ENCODE peak calls at places on chromosome 20, in nine cellular contexts. N, L, Q, M, V, G, S, W and H are unnamed samples.

GRCh38 chr20:1567392-1568165 is 10.1 kb upstream of the SIRPD start:
- DNase-seq in G (peak), W (no peak), N (peak), M (no peak), Q (peak), V (peak), L (peak), S (no peak), H (no peak)

GRCh38 chr20:22763257-22763906 is 179.0 kb upstream of the FOXA2 start:
- DNase-seq in L (peak), G (no peak), S (no peak), Q (peak), W (no peak), V (peak), M (no peak), N (peak), H (no peak)

GRCh38 chr20:57200882-57201723 is 65.3 kb downstream of the BMP7 start:
- DNase-seq in Q (no peak), G (no peak), L (no peak), V (no peak), S (no peak), M (no peak), N (no peak), W (no peak), H (no peak)

GRCh38 chr20:15547109-15547508 is 1026.1 kb downstream of the KIF16B start:
- DNase-seq in L (no peak), V (no peak), N (no peak), S (no peak), W (no peak), M (no peak), Q (no peak), G (no peak), H (no peak)

GRCh38 chr20:63132715-63133471 is 83.0 kb downstream of the YTHDF1 start:
- DNase-seq in W (no peak), S (peak), V (no peak), M (no peak), Q (no peak), G (no peak), N (no peak), L (no peak), H (no peak)

GRCh38 chr20:8454137-8454712 is 322.2 kb downstream of the PLCB1 start:
- DNase-seq in M (no peak), N (peak), V (peak), L (peak), W (peak), G (peak), S (no peak), Q (peak), H (peak)

GRCh38 chr20:62134735-62135231 is 8.4 kb downstream of the PSMA7 start:
- DNase-seq in W (no peak), L (peak), G (no peak), N (no peak), Q (peak), V (peak), M (no peak), S (no peak), H (no peak)

GRCh38 chr20:2692886-2693285 is 306 bp downstream of the EBF4 start:
- DNase-seq in L (peak), V (no peak), Q (no peak), N (no peak), W (peak), S (no peak), M (no peak), G (no peak), H (no peak)

GRCh38 chr20:5918856-5919633 is 31.3 kb downstream of the TRMT6 start:
- DNase-seq in S (no peak), Q (peak), W (no peak), V (peak), N (peak), G (peak), M (no peak), L (peak), H (no peak)

GRCh38 chr20:54234991-54235390 is 27.1 kb downstream of the PFDN4 start:
- DNase-seq in W (no peak), N (no peak), S (no peak), V (no peak), Q (no peak), L (no peak), G (no peak), M (no peak), H (no peak)

GRCh38 chr20:31260326-31260932 is 3.0 kb downstream of the DEFB115 start:
- DNase-seq in N (peak), Q (peak), S (no peak), W (no peak), V (no peak), L (no peak), M (no peak), G (no peak), H (no peak)
- TF ChIP-seq CTCF in N (peak), Q (peak), S (peak), W (peak), V (peak), L (no peak), M (no peak), G (no peak), H (no peak)

DNA sequence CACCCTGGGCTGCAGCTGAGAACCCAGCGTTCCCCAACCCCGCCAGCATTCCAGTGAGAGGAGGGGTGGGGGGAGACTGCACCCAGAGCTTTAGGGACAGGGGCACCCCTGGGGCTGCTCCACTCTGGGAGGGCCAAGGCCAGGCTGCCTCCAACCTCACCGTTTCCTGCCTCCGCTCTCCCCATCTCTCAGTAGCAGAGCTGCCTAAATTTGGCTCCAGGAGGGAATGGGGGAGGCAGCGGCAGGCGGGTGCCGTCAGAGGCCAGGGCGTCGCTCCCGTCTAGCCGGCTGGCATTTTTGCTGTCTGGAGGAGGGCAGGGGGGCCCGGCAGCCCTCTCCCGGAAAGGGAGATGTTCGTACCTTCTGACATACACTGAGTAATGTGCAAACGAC is 46.6 kb downstream of the NOL4L start:
- DNase-seq in L (peak), M (no peak), Q (peak), S (no peak), W (no peak), G (no peak), N (no peak), V (peak), H (no peak)
- H3K4me3 ChIP-seq in L (no peak), M (no peak), Q (no peak), S (no peak), W (no peak), G (no peak), N (no peak), V (no peak), H (no peak)

GRCh38 chr20:33927703-33928102 is 66.0 kb upstream of the RALY start:
- DNase-seq in S (no peak), Q (no peak), W (no peak), V (no peak), L (no peak), G (no peak), N (no peak), M (no peak), H (no peak)

GRCh38 chr20:33929917-33930316 is 63.8 kb upstream of the RALY start:
- DNase-seq in M (no peak), S (no peak), N (no peak), L (no peak), W (no peak), Q (no peak), G (no peak), V (no peak), H (no peak)

GRCh38 chr20:33936651-33937050 is 57.1 kb upstream of the RALY start:
- DNase-seq in W (no peak), Q (no peak), S (no peak), L (no peak), M (no peak), V (no peak), N (no peak), G (no peak), H (no peak)

GRCh38 chr20:33933469-33933909 is 60.2 kb upstream of the RALY start:
- DNase-seq in N (peak), L (peak), G (no peak), V (peak), W (peak), S (peak), Q (peak), M (no peak), H (no peak)
- TF ChIP-seq CTCF in N (peak), L (peak), G (peak), V (peak), W (peak), S (peak), Q (peak), M (peak), H (peak)

DNA sequence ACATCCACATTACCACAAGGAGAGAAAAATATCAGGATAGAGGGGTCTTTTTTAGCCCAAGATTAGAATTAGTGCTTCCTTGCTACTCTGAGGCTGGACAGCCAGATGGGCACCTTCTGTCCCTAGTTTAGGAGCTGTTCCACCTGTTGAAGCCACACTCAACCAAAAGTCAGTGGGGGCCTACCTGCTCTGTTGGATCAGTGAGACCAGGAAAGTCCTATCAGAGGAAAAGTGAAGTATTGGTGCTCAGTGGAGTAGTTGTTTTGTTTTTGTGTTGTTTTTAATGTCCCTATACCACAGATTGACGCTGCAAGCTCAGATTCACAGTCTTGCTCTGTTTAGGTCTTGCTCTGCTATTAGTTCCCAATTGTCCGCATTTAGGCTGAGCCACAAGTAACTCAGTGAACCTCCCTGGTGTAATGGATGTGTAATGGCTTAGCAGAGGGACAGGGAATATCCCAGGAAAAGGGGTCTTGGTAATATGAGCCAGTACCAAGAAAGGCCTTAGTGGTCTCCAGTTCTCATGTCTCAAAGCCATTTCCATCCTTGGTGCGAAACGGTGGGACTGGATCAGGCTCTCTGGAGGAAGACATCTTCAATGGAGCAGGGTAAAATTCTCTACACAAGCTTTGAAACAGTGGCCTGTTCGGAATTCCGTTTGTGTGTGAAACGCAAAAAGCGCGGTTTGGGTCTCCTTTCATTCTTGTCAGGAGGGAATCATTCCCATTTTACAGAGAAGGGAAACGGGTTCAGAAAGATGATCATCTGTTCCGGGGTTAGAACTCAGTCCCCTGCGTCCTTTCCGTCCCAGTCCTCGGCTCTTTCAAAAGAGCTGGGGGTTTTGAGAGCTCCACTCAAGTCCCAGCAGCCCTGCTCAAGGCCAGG is 631 bp upstream of the PABPC1L start:
- DNase-seq in N (no peak), M (no peak), V (peak), Q (no peak), G (no peak), W (peak), S (no peak), L (no peak), H (no peak)
- H3K4me3 ChIP-seq in N (peak), M (peak), V (peak), Q (peak), G (peak), W (peak), S (no peak), L (peak), H (peak)

GRCh38 chr20:34072076-34072475 is 40.0 kb downstream of the EIF2S2 start:
- DNase-seq in S (no peak), M (no peak), W (no peak), V (no peak), L (no peak), N (no peak), Q (no peak), G (no peak), H (no peak)
- TF ChIP-seq CTCF in S (no peak), M (no peak), W (no peak), V (no peak), L (no peak), N (no peak), Q (no peak), G (no peak), H (no peak)

GRCh38 chr20:50794181-50794845 is 548 bp upstream of the BCAS4 start:
- DNase-seq in V (no peak), M (no peak), N (no peak), Q (no peak), W (peak), L (no peak), S (peak), G (no peak), H (no peak)
- H3K4me3 ChIP-seq in V (peak), M (peak), N (no peak), Q (peak), W (peak), L (no peak), S (no peak), G (peak), H (peak)

GRCh38 chr20:41154436-41155176 is 17.3 kb downstream of the PLCG1 start:
- DNase-seq in L (peak), G (no peak), N (no peak), W (no peak), S (no peak), M (no peak), Q (no peak), V (no peak), H (no peak)
- TF ChIP-seq CTCF in L (peak), G (no peak), N (no peak), W (no peak), S (no peak), M (no peak), Q (peak), V (no peak), H (no peak)

DNA sequence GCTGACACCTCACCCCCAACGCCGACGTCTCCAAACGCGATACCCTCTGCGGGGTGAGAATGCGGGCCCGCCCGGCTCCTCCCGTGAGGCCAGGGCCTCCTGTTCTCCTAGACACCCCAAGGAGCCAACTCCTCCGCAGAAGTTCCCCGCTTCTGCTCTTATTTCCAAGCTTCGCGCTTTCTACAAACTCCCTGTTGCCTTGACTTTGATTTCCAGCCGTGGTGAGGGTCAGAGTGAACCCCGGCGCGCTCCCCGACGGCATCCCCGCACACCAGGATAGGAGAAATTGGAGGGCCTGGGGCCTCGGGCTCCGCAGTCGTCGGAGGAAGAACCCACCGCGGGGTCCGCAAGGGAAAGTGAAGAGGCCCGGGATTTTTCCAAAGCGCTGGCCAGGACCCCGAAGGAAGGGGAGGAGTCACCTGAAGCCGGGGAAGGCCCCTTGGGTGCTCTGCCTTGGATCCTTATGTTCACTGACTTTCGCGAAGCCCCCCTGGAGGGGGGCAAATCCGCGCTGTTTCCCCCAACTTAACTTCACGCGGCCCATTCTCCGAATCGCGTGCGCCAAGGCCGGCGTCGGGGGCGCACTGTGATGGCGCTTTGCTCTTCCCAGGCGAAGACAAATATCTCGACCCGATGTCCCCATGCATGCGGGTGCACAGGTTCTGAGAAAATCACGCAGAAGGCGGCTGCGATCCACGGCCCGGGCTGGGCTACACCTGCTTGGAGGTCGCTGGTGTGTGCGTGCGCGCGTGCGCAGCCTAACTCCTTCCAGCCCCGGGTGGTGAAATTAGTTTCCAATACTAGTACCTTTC is 3.0 kb upstream of the INSM1 start:
- DNase-seq in G (no peak), L (no peak), W (peak), M (peak), Q (no peak), N (no peak), S (no peak), V (no peak), H (no peak)
- H3K4me3 ChIP-seq in G (no peak), L (no peak), W (peak), M (peak), Q (no peak), N (no peak), S (no peak), V (no peak), H (no peak)

GRCh38 chr20:17344775-17345174 is 117.9 kb downstream of the PCSK2 start:
- DNase-seq in Q (no peak), S (no peak), N (no peak), G (no peak), L (no peak), M (peak), W (no peak), V (no peak), H (no peak)
- TF ChIP-seq CTCF in Q (no peak), S (no peak), N (no peak), G (no peak), L (no peak), M (no peak), W (no peak), V (no peak), H (no peak)

GRCh38 chr20:52971498-52972189 is 514 bp upstream of the TSHZ2 start:
- DNase-seq in W (no peak), V (no peak), L (no peak), N (no peak), M (peak), S (no peak), Q (no peak), G (no peak), H (no peak)

GRCh38 chr20:52962183-52962582 is 10.0 kb upstream of the TSHZ2 start:
- DNase-seq in S (no peak), L (no peak), N (no peak), M (no peak), W (no peak), V (no peak), G (no peak), Q (no peak), H (no peak)

GRCh38 chr20:52965380-52965779 is 6.8 kb upstream of the TSHZ2 start:
- DNase-seq in M (no peak), V (no peak), Q (no peak), N (no peak), S (no peak), L (no peak), W (no peak), G (no peak), H (no peak)

DNA sequence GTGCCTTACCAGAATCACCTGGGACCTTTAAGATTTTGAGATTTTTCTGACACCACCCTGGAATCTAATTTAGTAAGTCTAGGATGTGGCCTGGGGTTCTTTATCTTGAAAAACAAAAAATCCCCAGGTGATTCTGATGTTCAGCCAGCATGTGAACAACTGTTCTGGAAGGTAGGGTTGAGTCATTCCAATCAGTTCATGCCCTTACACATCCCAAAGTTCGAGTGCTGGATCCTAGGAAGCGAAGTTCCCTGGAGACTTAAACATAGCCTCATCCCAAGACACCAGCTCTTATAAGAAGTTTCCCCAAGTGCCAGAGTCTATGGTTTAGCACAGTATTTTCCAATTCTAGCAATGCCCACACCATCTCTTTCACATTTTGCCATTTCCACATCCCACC is 6.3 kb upstream of the TSHZ2 start:
- DNase-seq in L (no peak), S (no peak), M (peak), G (no peak), Q (no peak), N (peak), V (no peak), W (no peak), H (no peak)
- H3K4me3 ChIP-seq in L (no peak), S (no peak), M (no peak), G (no peak), Q (no peak), N (no peak), V (no peak), W (no peak), H (no peak)